ENCODE peak calls at places on chromosomes 1 and 21, in five cellular contexts. U is fibroblast of lung, Q is NT2/D1, X is HCT116, W is iPS DF 6.9. Z is an unnamed sample.

GRCh38 chr21:33088384-33088783 is 18.4 kb downstream of the OLIG1 start:
- DNase-seq in U (no peak), Q (no peak), X (no peak), W (no peak), Z (no peak)

GRCh38 chr1:8763888-8764287 is 53.6 kb downstream of the RERE start:
- DNase-seq in U (peak; percentile 28), Q (no peak), X (no peak), W (no peak), Z (no peak)

GRCh38 chr1:89125571-89126233 is at the start of gene GBP2:
- DNase-seq in U (peak; percentile 87), Q (no peak), X (no peak), W (no peak), Z (peak; percentile 92)

GRCh38 chr1:7899741-7900140 is 40.9 kb downstream of the TNFRSF9 start:
- DNase-seq in U (no peak), Q (no peak), X (no peak), W (no peak), Z (no peak)

GRCh38 chr1:161201828-161202712 is at the start of gene NDUFS2:
- DNase-seq in U (peak; percentile 99), Q (peak; percentile 100), X (peak; percentile 99), W (peak; percentile 100), Z (peak; percentile 100)

GRCh38 chr21:26769613-26770188 is 75.5 kb downstream of the ADAMTS1 start:
- DNase-seq in U (peak; percentile 84), Q (no peak), X (no peak), W (no peak), Z (peak; percentile 88)

GRCh38 chr1:54595956-54596498 is 27.3 kb downstream of the FAM151A start:
- DNase-seq in U (no peak), Q (no peak), X (no peak), W (no peak), Z (no peak)

GRCh38 chr1:19435181-19435580 is 50.2 kb downstream of the CAPZB start:
- DNase-seq in U (peak; percentile 92), Q (no peak), X (no peak), W (no peak), Z (peak; percentile 90)

GRCh38 chr1:2610036-2610720 is 22.6 kb downstream of the MMEL1 start:
- DNase-seq in U (no peak), Q (no peak), X (no peak), W (no peak), Z (no peak)

GRCh38 chr1:201504179-201504631 is 2.7 kb downstream of the CSRP1 start:
- DNase-seq in U (peak; percentile 69), Q (no peak), X (no peak), W (no peak), Z (peak; percentile 48)

GRCh38 chr1:170857955-170858354 is 77.4 kb upstream of the MROH9 start:
- DNase-seq in U (no peak), Q (no peak), X (no peak), W (no peak), Z (no peak)

GRCh38 chr1:226332947-226333346 is 24.0 kb upstream of the LIN9 start:
- DNase-seq in U (no peak), Q (no peak), X (no peak), W (no peak), Z (peak; percentile 32)

GRCh38 chr21:17673261-17674020 is 60.7 kb upstream of the BTG3 start:
- DNase-seq in U (no peak), Q (peak; percentile 62), X (no peak), W (no peak), Z (peak; percentile 74)

GRCh38 chr1:12617901-12618660 is at the start of gene DHRS3:
- DNase-seq in U (peak; percentile 77), Q (no peak), X (peak; percentile 61), W (no peak), Z (peak; percentile 86)

GRCh38 chr1:228021526-228022030 is 14.8 kb downstream of the WNT3A start:
- DNase-seq in U (peak; percentile 20), Q (no peak), X (no peak), W (no peak), Z (no peak)

GRCh38 chr1:68269637-68270430 is 37.5 kb upstream of the WLS start:
- DNase-seq in U (peak; percentile 12), Q (no peak), X (peak; percentile 33), W (no peak), Z (peak; percentile 57)

GRCh38 chr1:246210751-246211150 is 296.3 kb downstream of the SMYD3 start:
- DNase-seq in U (no peak), Q (no peak), X (no peak), W (no peak), Z (no peak)

GRCh38 chr1:178575611-178576331 is 62.9 kb downstream of the TEX35 start:
- DNase-seq in U (peak; percentile 49), Q (peak; percentile 22), X (no peak), W (no peak), Z (no peak)

GRCh38 chr1:204858381-204858821 is 12.3 kb upstream of the NFASC start:
- DNase-seq in U (no peak), Q (peak; percentile 16), X (no peak), W (no peak), Z (no peak)

GRCh38 chr1:85846706-85847105 is 138.5 kb upstream of the ZNHIT6 start:
- DNase-seq in U (no peak), Q (no peak), X (no peak), W (no peak), Z (peak; percentile 66)

GRCh38 chr1:221440658-221441057 is 301.2 kb downstream of the DUSP10 start:
- DNase-seq in U (peak; percentile 62), Q (no peak), X (peak; percentile 22), W (no peak), Z (peak; percentile 46)

GRCh38 chr1:215793210-215793609 is 226.1 kb downstream of the KCTD3 start:
- DNase-seq in U (peak; percentile 89), Q (no peak), X (no peak), W (no peak), Z (peak; percentile 89)

GRCh38 chr21:40146201-40146890 is 279.1 kb downstream of the PCP4 start:
- DNase-seq in U (no peak), Q (no peak), X (no peak), W (no peak), Z (peak; percentile 8)

GRCh38 chr1:86774305-86775304 is 70.2 kb downstream of the SH3GLB1 start:
- DNase-seq in U (peak; percentile 92), Q (peak; percentile 36), X (peak; percentile 49), W (no peak), Z (peak; percentile 91)

GRCh38 chr21:20997633-20998455 is at the start of gene NCAM2:
- DNase-seq in U (peak; percentile 85), Q (peak; percentile 77), X (no peak), W (no peak), Z (peak; percentile 91)

GRCh38 chr21:32306021-32306780 is 7.5 kb downstream of the MRAP start:
- DNase-seq in U (no peak), Q (peak; percentile 66), X (no peak), W (peak; percentile 83), Z (no peak)

GRCh38 chr1:33338495-33339211 is 17.8 kb upstream of the A3GALT2 start:
- DNase-seq in U (peak; percentile 96), Q (no peak), X (no peak), W (no peak), Z (peak; percentile 93)

GRCh38 chr1:164767257-164768044 is 208.5 kb downstream of the PBX1 start:
- DNase-seq in U (peak; percentile 99), Q (no peak), X (no peak), W (no peak), Z (peak; percentile 93)

GRCh38 chr1:11639372-11639771 is 14.9 kb downstream of the FBXO2 start:
- DNase-seq in U (no peak), Q (no peak), X (no peak), W (no peak), Z (no peak)

GRCh38 chr1:60394436-60394835 is 320.9 kb upstream of the C1orf87 start:
- DNase-seq in U (no peak), Q (no peak), X (no peak), W (no peak), Z (no peak)

GRCh38 chr1:204161609-204162497 is 4.3 kb downstream of the REN start:
- DNase-seq in U (no peak), Q (no peak), X (no peak), W (no peak), Z (no peak)

GRCh38 chr1:195195423-195196057 is 1412.7 kb downstream of the KCNT2 start:
- DNase-seq in U (no peak), Q (no peak), X (no peak), W (no peak), Z (no peak)

GRCh38 chr1:1371741-1372711 is 3.0 kb downstream of the AURKAIP1 start:
- DNase-seq in U (peak; percentile 55), Q (no peak), X (no peak), W (no peak), Z (peak; percentile 82)

GRCh38 chr1:205948886-205949285 is 5.6 kb upstream of the SLC26A9 start:
- DNase-seq in U (no peak), Q (no peak), X (no peak), W (no peak), Z (no peak)
- H3K4me3 ChIP-seq in U (no peak overlapping the region), Q (no peak overlapping the region), X (no peak overlapping the region), W (no peak overlapping the region), Z (no peak overlapping the region)

DNA sequence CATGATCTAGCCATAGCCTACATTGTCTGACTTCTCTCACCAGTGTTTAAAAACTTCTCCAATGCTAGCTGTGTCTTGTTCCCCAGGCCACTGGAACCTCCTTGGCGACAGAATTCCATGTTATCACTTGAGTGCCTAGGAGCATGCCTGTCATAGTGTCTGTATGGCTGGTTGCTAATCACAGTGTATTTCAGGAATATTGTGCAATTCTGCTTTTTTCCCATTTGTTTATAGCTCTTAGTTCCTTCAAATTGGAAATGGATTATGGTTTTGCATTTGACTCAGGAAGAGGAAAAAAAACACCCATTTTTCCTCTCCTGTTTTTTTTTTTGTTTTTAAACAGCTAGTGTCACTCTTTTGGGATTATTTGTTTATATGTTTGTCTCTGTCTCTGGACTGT is 25.5 kb downstream of the ROR1 start:
- DNase-seq in U (peak; percentile 65), Q (no peak), X (no peak), W (no peak), Z (peak; percentile 66)
- H3K4me1 ChIP-seq in U (peaks cover 7% of the 10 kb centered on the region), Q (peaks cover 6% of the 10 kb centered on the region), X (peaks cover 9% of the 10 kb centered on the region), W (peaks cover 8% of the 10 kb centered on the region), Z (peaks cover 33% of the 10 kb centered on the region)

DNA sequence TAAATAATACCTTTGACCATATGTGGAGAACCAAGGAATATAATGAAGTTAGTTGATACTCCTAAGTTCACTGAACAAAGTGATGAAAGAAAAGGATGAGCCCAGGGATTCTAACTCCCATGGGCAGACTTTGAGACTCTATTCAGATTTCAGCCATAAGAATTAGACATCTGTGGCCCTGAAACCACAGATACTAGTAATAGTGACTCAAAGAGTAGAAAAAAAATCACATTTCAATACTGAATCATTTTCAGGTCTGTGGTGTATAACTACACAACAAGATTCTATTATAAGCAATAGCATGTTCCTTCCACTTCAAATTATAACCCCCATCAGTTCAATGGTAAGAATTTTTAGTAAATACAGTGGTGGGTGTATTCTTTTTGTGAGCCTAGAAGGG is 16.4 kb upstream of the F13B start:
- DNase-seq in U (no peak), Q (no peak), X (no peak), W (no peak), Z (no peak)
- H3K4me3 ChIP-seq in U (no peak overlapping the region), Q (no peak overlapping the region), X (no peak overlapping the region), W (no peak overlapping the region), Z (no peak overlapping the region)

GRCh38 chr1:31583082-31583994 is 7.0 kb downstream of the TINAGL1 start:
- DNase-seq in U (peak; percentile 40), Q (no peak), X (no peak), W (no peak), Z (no peak)

GRCh38 chr1:31585736-31586365 is 9.5 kb downstream of the TINAGL1 start:
- DNase-seq in U (no peak), Q (no peak), X (no peak), W (no peak), Z (no peak)

GRCh38 chr1:31583995-31584868 is 7.9 kb downstream of the TINAGL1 start:
- DNase-seq in U (peak; percentile 80), Q (no peak), X (no peak), W (no peak), Z (peak; percentile 50)

GRCh38 chr1:31586376-31587327 is 10.3 kb downstream of the TINAGL1 start:
- DNase-seq in U (no peak), Q (no peak), X (no peak), W (no peak), Z (no peak)

GRCh38 chr1:31584869-31585735 is 8.8 kb downstream of the TINAGL1 start:
- DNase-seq in U (no peak), Q (no peak), X (no peak), W (no peak), Z (no peak)
- H3K4me1 ChIP-seq in U (peaks cover 23% of the 10 kb centered on the region), Q (peaks cover 23% of the 10 kb centered on the region), X (peaks cover 53% of the 10 kb centered on the region), W (peaks cover 13% of the 10 kb centered on the region), Z (peaks cover 54% of the 10 kb centered on the region)